ENCODE peak calls at places on chromosome 7, in nine cellular contexts. H is fibroblast of mammary gland, U is foreskin keratinocyte, G is glutamatergic neuron, P is IMR-90, M is fibroblast of pulmonary artery, F is right atrium auricular region, Y is cardiac fibroblast, L is pancreas. W is an unnamed sample.

GRCh38 chr7:149720372-149721083 is 52.9 kb downstream of the ZNF467 start:
- DNase-seq in H (peak; percentile 29), U (no peak), G (peak; percentile 74), P (no peak), M (no peak), F (peak; percentile 80), Y (peak; percentile 28), L (peak; percentile 83), W (peak; percentile 86)

GRCh38 chr7:23123007-23123406 is 17.4 kb downstream of the KLHL7 start:
- DNase-seq in H (no peak), U (no peak), G (no peak), P (no peak), M (no peak), F (no peak), Y (no peak), L (no peak), W (no peak)

GRCh38 chr7:128906766-128907559 is 3.5 kb downstream of the KCP start:
- DNase-seq in H (no peak), U (no peak), G (no peak), P (no peak), M (no peak), F (no peak), Y (no peak), L (no peak), W (no peak)

GRCh38 chr7:132321387-132321786 is 254.9 kb downstream of the PLXNA4 start:
- DNase-seq in H (no peak), U (peak; percentile 9), G (peak; percentile 85), P (no peak), M (no peak), F (no peak), Y (peak; percentile 12), L (no peak), W (no peak)

GRCh38 chr7:141161959-141162547 is 88.2 kb downstream of the TMEM178B start:
- DNase-seq in H (no peak), U (no peak), G (no peak), P (no peak), M (no peak), F (no peak), Y (no peak), L (no peak), W (no peak)

GRCh38 chr7:739964-740942 is 13.2 kb upstream of the PRKAR1B start:
- DNase-seq in H (no peak), U (no peak), G (peak; percentile 13), P (no peak), M (no peak), F (no peak), Y (no peak), L (no peak), W (no peak)

GRCh38 chr7:104804696-104805095 is 209.3 kb upstream of the KMT2E start:
- DNase-seq in H (no peak), U (no peak), G (no peak), P (no peak), M (peak; percentile 24), F (no peak), Y (no peak), L (no peak), W (no peak)

GRCh38 chr7:123748734-123749536 is at the start of gene WASL:
- DNase-seq in H (peak; percentile 79), U (peak; percentile 86), G (peak; percentile 96), P (peak; percentile 85), M (peak; percentile 92), F (peak; percentile 91), Y (peak; percentile 95), L (peak; percentile 92), W (peak; percentile 93)

GRCh38 chr7:141654551-141654950 is 47.4 kb downstream of the DENND11 start:
- DNase-seq in H (peak; percentile 70), U (peak; percentile 55), G (peak; percentile 63), P (peak; percentile 69), M (peak; percentile 82), F (no peak), Y (peak; percentile 80), L (peak; percentile 66), W (peak; percentile 70)

GRCh38 chr7:30840176-30841024 is 69.2 kb downstream of the MINDY4 start:
- DNase-seq in H (no peak), U (no peak), G (no peak), P (no peak), M (no peak), F (no peak), Y (peak; percentile 23), L (no peak), W (no peak)

GRCh38 chr7:121076350-121077164 is 88.0 kb downstream of the CPED1 start:
- DNase-seq in H (peak; percentile 89), U (peak; percentile 82), G (no peak), P (peak; percentile 93), M (peak; percentile 72), F (no peak), Y (peak; percentile 56), L (no peak), W (no peak)

GRCh38 chr7:42494722-42495121 is 257.7 kb upstream of the GLI3 start:
- DNase-seq in H (peak; percentile 87), U (peak; percentile 89), G (no peak), P (no peak), M (no peak), F (no peak), Y (no peak), L (no peak), W (no peak)

GRCh38 chr7:42492895-42493294 is 255.9 kb upstream of the GLI3 start:
- DNase-seq in H (no peak), U (no peak), G (no peak), P (no peak), M (no peak), F (no peak), Y (no peak), L (no peak), W (no peak)

GRCh38 chr7:42495251-42495650 is 258.2 kb upstream of the GLI3 start:
- DNase-seq in H (peak; percentile 69), U (peak; percentile 72), G (no peak), P (no peak), M (peak; percentile 59), F (no peak), Y (peak; percentile 42), L (no peak), W (no peak)

GRCh38 chr7:42494199-42494710 is 257.2 kb upstream of the GLI3 start:
- DNase-seq in H (no peak), U (no peak), G (no peak), P (no peak), M (no peak), F (no peak), Y (no peak), L (no peak), W (no peak)

GRCh38 chr7:42493436-42494198 is 256.6 kb upstream of the GLI3 start:
- DNase-seq in H (peak; percentile 92), U (peak; percentile 72), G (peak; percentile 70), P (peak; percentile 76), M (peak; percentile 91), F (peak; percentile 80), Y (peak; percentile 92), L (peak; percentile 38), W (peak; percentile 40)
- TF ChIP-seq CTCF in H (no peak), U (peak; percentile 21), G (no peak), P (no peak), M (no peak), F (no peak), Y (no peak), L (no peak), W (no peak)

GRCh38 chr7:102463841-102464576 is 654 bp downstream of the ALKBH4 start:
- DNase-seq in H (peak; percentile 10), U (no peak), G (no peak), P (no peak), M (no peak), F (no peak), Y (peak; percentile 22), L (no peak), W (no peak)

GRCh38 chr7:102466097-102466496 is 1.3 kb downstream of the LRWD1 start:
- DNase-seq in H (no peak), U (no peak), G (no peak), P (no peak), M (no peak), F (no peak), Y (no peak), L (no peak), W (no peak)

GRCh38 chr7:102467581-102468415 is 3.0 kb downstream of the LRWD1 start:
- DNase-seq in H (no peak), U (no peak), G (peak; percentile 11), P (no peak), M (no peak), F (no peak), Y (no peak), L (no peak), W (no peak)

GRCh38 chr7:102468416-102469350 is 3.9 kb downstream of the LRWD1 start:
- DNase-seq in H (no peak), U (no peak), G (peak; percentile 10), P (no peak), M (no peak), F (no peak), Y (no peak), L (no peak), W (no peak)

GRCh38 chr7:102464577-102465280 is at the start of the genes ALKBH4 and LRWD1:
- DNase-seq in H (peak; percentile 86), U (peak; percentile 72), G (peak; percentile 96), P (peak; percentile 87), M (peak; percentile 92), F (peak; percentile 93), Y (peak; percentile 94), L (peak; percentile 95), W (peak; percentile 97)
- TF ChIP-seq CTCF in H (no peak), U (peak; percentile 48), G (no peak), P (peak; percentile 16), M (no peak), F (peak; percentile 11), Y (no peak), L (no peak), W (no peak)

DNA sequence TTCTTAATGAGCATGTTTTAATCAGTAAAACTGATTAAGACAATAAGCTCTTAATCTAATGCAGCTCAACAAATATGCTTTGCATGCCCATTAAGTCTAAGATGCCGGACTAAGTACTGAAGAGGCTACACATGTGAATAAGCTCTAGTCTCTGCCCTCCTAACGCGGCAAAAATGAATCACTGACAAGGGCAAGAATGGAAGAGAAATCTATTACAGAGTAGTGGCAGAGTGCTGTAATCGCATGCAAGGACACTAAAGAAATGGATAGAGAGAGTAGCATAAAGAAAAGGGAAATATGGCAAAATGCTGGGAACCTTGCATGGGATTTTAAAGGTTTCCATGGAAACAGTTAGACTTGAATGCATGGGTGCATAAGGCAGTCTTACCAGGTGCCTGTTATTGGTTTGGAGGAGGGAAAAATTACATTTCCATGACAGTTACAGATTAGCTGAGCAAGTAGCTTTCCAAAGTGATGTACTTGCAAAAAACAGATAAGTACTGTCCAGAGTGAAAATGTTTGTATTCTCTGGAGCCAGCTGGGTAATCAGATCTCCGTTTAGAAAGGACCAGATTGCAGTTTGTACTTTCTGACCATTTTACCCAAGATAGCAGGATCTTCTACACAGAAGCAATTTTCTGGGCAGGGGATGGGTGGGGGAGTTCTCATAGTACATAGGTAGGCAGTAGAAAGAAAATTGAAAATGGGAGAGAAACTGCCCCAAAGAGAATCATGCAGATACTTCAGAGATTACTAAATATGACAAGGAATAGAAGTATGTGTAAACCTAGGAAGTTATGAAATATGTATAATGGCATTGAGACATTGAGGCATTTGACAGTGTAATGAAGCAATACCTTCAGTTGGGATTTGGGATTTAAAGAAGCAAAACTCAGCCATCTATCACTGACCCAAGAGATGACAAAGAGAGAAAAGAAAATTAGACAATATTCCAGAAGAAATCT is 233.3 kb downstream of the PTN start:
- DNase-seq in H (peak; percentile 23), U (no peak), G (no peak), P (peak; percentile 68), M (peak; percentile 61), F (no peak), Y (peak; percentile 21), L (no peak), W (no peak)
- TF ChIP-seq CTCF in H (peak; percentile 1), U (no peak), G (no peak), P (no peak), M (no peak), F (no peak), Y (no peak), L (no peak), W (no peak)

GRCh38 chr7:17181482-17181881 is 117.0 kb upstream of the AHR start:
- DNase-seq in H (no peak), U (no peak), G (no peak), P (no peak), M (no peak), F (no peak), Y (no peak), L (no peak), W (no peak)
- TF ChIP-seq CTCF in H (no peak), U (no peak), G (no peak), P (no peak), M (no peak), F (no peak), Y (no peak), L (no peak), W (no peak)

W was measured in stomach.